ENCODE peak calls at places on chromosomes 7 and 10, in nine cellular contexts. One of them, this sample, is unnamed.

GRCh38 chr10:63901916-63902315 is 380.7 kb downstream of the REEP3 start:
- DNase-seq in A549: no peak
- DNase-seq in mesenteric fat pad: no peak
- DNase-seq in iris pigment epithelial cell: no peak
- DNase-seq in HCEC 1CT: no peak
- DNase-seq in right lobe of liver: no peak
- DNase-seq in HuH-7.5: no peak
- DNase-seq in M059J: no peak
- DNase-seq in NCI-H1105: no peak
- DNase-seq in this sample: no peak

GRCh38 chr7:48170506-48170905 is 752 bp upstream of the ABCA13 start:
- DNase-seq in A549: no peak
- DNase-seq in mesenteric fat pad: no peak
- DNase-seq in iris pigment epithelial cell: no peak
- DNase-seq in HCEC 1CT: no peak
- DNase-seq in right lobe of liver: no peak
- DNase-seq in HuH-7.5: no peak
- DNase-seq in M059J: no peak
- DNase-seq in NCI-H1105: no peak
- DNase-seq in this sample: no peak

GRCh38 chr10:98030093-98030821 is at the start of gene CRTAC1:
- DNase-seq in A549: peak; percentile 32
- DNase-seq in mesenteric fat pad: no peak
- DNase-seq in iris pigment epithelial cell: peak; percentile 15
- DNase-seq in HCEC 1CT: no peak
- DNase-seq in right lobe of liver: no peak
- DNase-seq in HuH-7.5: no peak
- DNase-seq in M059J: no peak
- DNase-seq in NCI-H1105: peak; percentile 44
- DNase-seq in this sample: no peak

GRCh38 chr7:5270788-5271187 is 12.0 kb upstream of the SLC29A4 start:
- DNase-seq in A549: no peak
- DNase-seq in mesenteric fat pad: no peak
- DNase-seq in iris pigment epithelial cell: no peak
- DNase-seq in HCEC 1CT: no peak
- DNase-seq in right lobe of liver: no peak
- DNase-seq in HuH-7.5: no peak
- DNase-seq in M059J: no peak
- DNase-seq in NCI-H1105: no peak
- DNase-seq in this sample: no peak

GRCh38 chr10:8665322-8665721 is 610.8 kb downstream of the GATA3 start:
- DNase-seq in A549: no peak
- DNase-seq in mesenteric fat pad: no peak
- DNase-seq in iris pigment epithelial cell: no peak
- DNase-seq in HCEC 1CT: no peak
- DNase-seq in right lobe of liver: no peak
- DNase-seq in HuH-7.5: no peak
- DNase-seq in M059J: no peak
- DNase-seq in NCI-H1105: no peak
- DNase-seq in this sample: no peak

GRCh38 chr7:116139007-116139406 is 71.3 kb upstream of the TES start:
- DNase-seq in A549: no peak
- DNase-seq in mesenteric fat pad: no peak
- DNase-seq in iris pigment epithelial cell: peak; percentile 56
- DNase-seq in HCEC 1CT: no peak
- DNase-seq in right lobe of liver: no peak
- DNase-seq in HuH-7.5: no peak
- DNase-seq in M059J: peak; percentile 63
- DNase-seq in NCI-H1105: no peak
- DNase-seq in this sample: peak; percentile 77

GRCh38 chr10:77350711-77351119 is 286.9 kb downstream of the KCNMA1 start:
- DNase-seq in A549: peak; percentile 99
- DNase-seq in mesenteric fat pad: no peak
- DNase-seq in iris pigment epithelial cell: peak; percentile 100
- DNase-seq in HCEC 1CT: peak; percentile 99
- DNase-seq in right lobe of liver: no peak
- DNase-seq in HuH-7.5: no peak
- DNase-seq in M059J: peak; percentile 99
- DNase-seq in NCI-H1105: no peak
- DNase-seq in this sample: peak; percentile 96

GRCh38 chr10:117425908-117426566 is 50.8 kb upstream of the PDZD8 start:
- DNase-seq in A549: no peak
- DNase-seq in mesenteric fat pad: no peak
- DNase-seq in iris pigment epithelial cell: no peak
- DNase-seq in HCEC 1CT: no peak
- DNase-seq in right lobe of liver: no peak
- DNase-seq in HuH-7.5: no peak
- DNase-seq in M059J: no peak
- DNase-seq in NCI-H1105: no peak
- DNase-seq in this sample: no peak

GRCh38 chr10:77922055-77922454 is 4.5 kb downstream of the DLG5 start:
- DNase-seq in A549: no peak
- DNase-seq in mesenteric fat pad: no peak
- DNase-seq in iris pigment epithelial cell: no peak
- DNase-seq in HCEC 1CT: no peak
- DNase-seq in right lobe of liver: no peak
- DNase-seq in HuH-7.5: no peak
- DNase-seq in M059J: no peak
- DNase-seq in NCI-H1105: no peak
- DNase-seq in this sample: no peak

GRCh38 chr7:141366098-141366621 is 185.1 kb upstream of the AGK start:
- DNase-seq in A549: no peak
- DNase-seq in mesenteric fat pad: no peak
- DNase-seq in iris pigment epithelial cell: no peak
- DNase-seq in HCEC 1CT: peak; percentile 24
- DNase-seq in right lobe of liver: no peak
- DNase-seq in HuH-7.5: no peak
- DNase-seq in M059J: peak; percentile 26
- DNase-seq in NCI-H1105: no peak
- DNase-seq in this sample: no peak

GRCh38 chr10:132388901-132389630 is 7.9 kb upstream of the PWWP2B start:
- DNase-seq in A549: no peak
- DNase-seq in mesenteric fat pad: no peak
- DNase-seq in iris pigment epithelial cell: no peak
- DNase-seq in HCEC 1CT: no peak
- DNase-seq in right lobe of liver: peak; percentile 74
- DNase-seq in HuH-7.5: no peak
- DNase-seq in M059J: no peak
- DNase-seq in NCI-H1105: no peak
- DNase-seq in this sample: no peak

GRCh38 chr10:51657481-51657880 is 41.9 kb downstream of the CSTF2T start:
- DNase-seq in A549: no peak
- DNase-seq in mesenteric fat pad: no peak
- DNase-seq in iris pigment epithelial cell: no peak
- DNase-seq in HCEC 1CT: no peak
- DNase-seq in right lobe of liver: no peak
- DNase-seq in HuH-7.5: no peak
- DNase-seq in M059J: peak; percentile 23
- DNase-seq in NCI-H1105: no peak
- DNase-seq in this sample: no peak

GRCh38 chr7:50142421-50143113 is 49.5 kb upstream of the ZPBP start:
- DNase-seq in A549: no peak
- DNase-seq in mesenteric fat pad: no peak
- DNase-seq in iris pigment epithelial cell: peak; percentile 36
- DNase-seq in HCEC 1CT: peak; percentile 2
- DNase-seq in right lobe of liver: no peak
- DNase-seq in HuH-7.5: no peak
- DNase-seq in M059J: peak; percentile 37
- DNase-seq in NCI-H1105: peak; percentile 11
- DNase-seq in this sample: no peak

GRCh38 chr10:64840341-64840740 is 1319.1 kb downstream of the REEP3 start:
- DNase-seq in A549: no peak
- DNase-seq in mesenteric fat pad: no peak
- DNase-seq in iris pigment epithelial cell: no peak
- DNase-seq in HCEC 1CT: no peak
- DNase-seq in right lobe of liver: no peak
- DNase-seq in HuH-7.5: no peak
- DNase-seq in M059J: no peak
- DNase-seq in NCI-H1105: no peak
- DNase-seq in this sample: no peak

GRCh38 chr10:31602541-31603244 is 283.7 kb downstream of the ZEB1 start:
- DNase-seq in A549: peak; percentile 30
- DNase-seq in mesenteric fat pad: no peak
- DNase-seq in iris pigment epithelial cell: peak; percentile 84
- DNase-seq in HCEC 1CT: peak; percentile 79
- DNase-seq in right lobe of liver: no peak
- DNase-seq in HuH-7.5: no peak
- DNase-seq in M059J: peak; percentile 64
- DNase-seq in NCI-H1105: peak; percentile 69
- DNase-seq in this sample: peak; percentile 63

GRCh38 chr7:4828720-4829383 is 33.0 kb downstream of the PAPOLB start:
- DNase-seq in A549: no peak
- DNase-seq in mesenteric fat pad: no peak
- DNase-seq in iris pigment epithelial cell: no peak
- DNase-seq in HCEC 1CT: no peak
- DNase-seq in right lobe of liver: peak; percentile 37
- DNase-seq in HuH-7.5: no peak
- DNase-seq in M059J: no peak
- DNase-seq in NCI-H1105: no peak
- DNase-seq in this sample: no peak

GRCh38 chr7:149377386-149377785 is 83.5 kb downstream of the ZNF777 start:
- DNase-seq in A549: no peak
- DNase-seq in mesenteric fat pad: no peak
- DNase-seq in iris pigment epithelial cell: no peak
- DNase-seq in HCEC 1CT: no peak
- DNase-seq in right lobe of liver: no peak
- DNase-seq in HuH-7.5: no peak
- DNase-seq in M059J: no peak
- DNase-seq in NCI-H1105: no peak
- DNase-seq in this sample: no peak

GRCh38 chr7:154720016-154720415 is 282.9 kb downstream of the PAXIP1 start:
- DNase-seq in A549: no peak
- DNase-seq in mesenteric fat pad: no peak
- DNase-seq in iris pigment epithelial cell: no peak
- DNase-seq in HCEC 1CT: no peak
- DNase-seq in right lobe of liver: no peak
- DNase-seq in HuH-7.5: no peak
- DNase-seq in M059J: no peak
- DNase-seq in NCI-H1105: peak; percentile 81
- DNase-seq in this sample: no peak

GRCh38 chr10:9668411-9668810 is 1349.3 kb upstream of the CELF2 start:
- DNase-seq in A549: no peak
- DNase-seq in mesenteric fat pad: no peak
- DNase-seq in iris pigment epithelial cell: no peak
- DNase-seq in HCEC 1CT: no peak
- DNase-seq in right lobe of liver: no peak
- DNase-seq in HuH-7.5: no peak
- DNase-seq in M059J: no peak
- DNase-seq in NCI-H1105: no peak
- DNase-seq in this sample: peak; percentile 50

GRCh38 chr10:11683529-11684320 is 58.5 kb upstream of the ECHDC3 start:
- DNase-seq in A549: no peak
- DNase-seq in mesenteric fat pad: no peak
- DNase-seq in iris pigment epithelial cell: no peak
- DNase-seq in HCEC 1CT: no peak
- DNase-seq in right lobe of liver: no peak
- DNase-seq in HuH-7.5: no peak
- DNase-seq in M059J: no peak
- DNase-seq in NCI-H1105: no peak
- DNase-seq in this sample: no peak

GRCh38 chr10:84232376-84232775 is 7.0 kb upstream of the LRIT2 start:
- DNase-seq in A549: no peak
- DNase-seq in mesenteric fat pad: no peak
- DNase-seq in iris pigment epithelial cell: no peak
- DNase-seq in HCEC 1CT: no peak
- DNase-seq in right lobe of liver: no peak
- DNase-seq in HuH-7.5: no peak
- DNase-seq in M059J: no peak
- DNase-seq in NCI-H1105: no peak
- DNase-seq in this sample: no peak

GRCh38 chr7:131072505-131073091 is 255.1 kb upstream of the MKLN1 start:
- DNase-seq in A549: peak; percentile 43
- DNase-seq in mesenteric fat pad: no peak
- DNase-seq in iris pigment epithelial cell: no peak
- DNase-seq in HCEC 1CT: peak; percentile 21
- DNase-seq in right lobe of liver: no peak
- DNase-seq in HuH-7.5: no peak
- DNase-seq in M059J: peak; percentile 81
- DNase-seq in NCI-H1105: no peak
- DNase-seq in this sample: no peak

GRCh38 chr7:91089382-91089963 is 174.8 kb upstream of the FZD1 start:
- DNase-seq in A549: peak; percentile 17
- DNase-seq in mesenteric fat pad: no peak
- DNase-seq in iris pigment epithelial cell: peak; percentile 40
- DNase-seq in HCEC 1CT: peak; percentile 39
- DNase-seq in right lobe of liver: no peak
- DNase-seq in HuH-7.5: peak; percentile 7
- DNase-seq in M059J: peak; percentile 42
- DNase-seq in NCI-H1105: peak; percentile 24
- DNase-seq in this sample: no peak

GRCh38 chr10:123378302-123378701 is 224.1 kb downstream of the BUB3 start:
- DNase-seq in A549: no peak
- DNase-seq in mesenteric fat pad: no peak
- DNase-seq in iris pigment epithelial cell: no peak
- DNase-seq in HCEC 1CT: no peak
- DNase-seq in right lobe of liver: no peak
- DNase-seq in HuH-7.5: no peak
- DNase-seq in M059J: no peak
- DNase-seq in NCI-H1105: no peak
- DNase-seq in this sample: no peak

GRCh38 chr10:34102237-34102673 is 712.8 kb downstream of the PARD3 start:
- DNase-seq in A549: no peak
- DNase-seq in mesenteric fat pad: no peak
- DNase-seq in iris pigment epithelial cell: peak; percentile 68
- DNase-seq in HCEC 1CT: peak; percentile 81
- DNase-seq in right lobe of liver: no peak
- DNase-seq in HuH-7.5: no peak
- DNase-seq in M059J: peak; percentile 2
- DNase-seq in NCI-H1105: no peak
- DNase-seq in this sample: no peak

GRCh38 chr7:75757860-75758259 is 14.2 kb downstream of the CCL26 start:
- DNase-seq in A549: no peak
- DNase-seq in mesenteric fat pad: no peak
- DNase-seq in iris pigment epithelial cell: no peak
- DNase-seq in HCEC 1CT: no peak
- DNase-seq in right lobe of liver: no peak
- DNase-seq in HuH-7.5: no peak
- DNase-seq in M059J: no peak
- DNase-seq in NCI-H1105: no peak
- DNase-seq in this sample: no peak

GRCh38 chr7:22723171-22723601 is 3.8 kb upstream of the IL6 start:
- DNase-seq in A549: no peak
- DNase-seq in mesenteric fat pad: no peak
- DNase-seq in iris pigment epithelial cell: no peak
- DNase-seq in HCEC 1CT: peak; percentile 19
- DNase-seq in right lobe of liver: peak; percentile 83
- DNase-seq in HuH-7.5: no peak
- DNase-seq in M059J: peak; percentile 71
- DNase-seq in NCI-H1105: no peak
- DNase-seq in this sample: no peak

GRCh38 chr7:135333196-135333595 is 99.6 kb downstream of the STRA8 start:
- DNase-seq in A549: no peak
- DNase-seq in mesenteric fat pad: no peak
- DNase-seq in iris pigment epithelial cell: peak; percentile 7
- DNase-seq in HCEC 1CT: no peak
- DNase-seq in right lobe of liver: no peak
- DNase-seq in HuH-7.5: no peak
- DNase-seq in M059J: peak; percentile 35
- DNase-seq in NCI-H1105: no peak
- DNase-seq in this sample: peak; percentile 90

GRCh38 chr7:150388709-150389531 is 9.8 kb downstream of the ZNF775 start:
- DNase-seq in A549: no peak
- DNase-seq in mesenteric fat pad: no peak
- DNase-seq in iris pigment epithelial cell: peak; percentile 43
- DNase-seq in HCEC 1CT: no peak
- DNase-seq in right lobe of liver: peak; percentile 94
- DNase-seq in HuH-7.5: no peak
- DNase-seq in M059J: no peak
- DNase-seq in NCI-H1105: no peak
- DNase-seq in this sample: no peak

GRCh38 chr10:101683226-101683625 is 11.7 kb downstream of the FBXW4 start:
- DNase-seq in A549: no peak
- DNase-seq in mesenteric fat pad: no peak
- DNase-seq in iris pigment epithelial cell: peak; percentile 67
- DNase-seq in HCEC 1CT: peak; percentile 13
- DNase-seq in right lobe of liver: no peak
- DNase-seq in HuH-7.5: no peak
- DNase-seq in M059J: peak; percentile 81
- DNase-seq in NCI-H1105: no peak
- DNase-seq in this sample: no peak

GRCh38 chr7:78179211-78179610 is 380.6 kb downstream of the PHTF2 start:
- DNase-seq in A549: no peak
- DNase-seq in mesenteric fat pad: no peak
- DNase-seq in iris pigment epithelial cell: no peak
- DNase-seq in HCEC 1CT: no peak
- DNase-seq in right lobe of liver: no peak
- DNase-seq in HuH-7.5: no peak
- DNase-seq in M059J: no peak
- DNase-seq in NCI-H1105: no peak
- DNase-seq in this sample: no peak

This sample was measured in foreskin keratinocyte.